ENCODE peak calls at places on chromosomes 2 and 18, in four cellular contexts. W is K562, O is WTC11, D is HepG2. Z is an unnamed sample.
A peak's percentile ranks its signal among the peaks of the same experiment; 100 is the strongest.

GRCh38 chr2:235506291-235506996 is 12.6 kb downstream of the AGAP1 start:
- DNase-seq in W (no peak), O (no peak), D (no peak), Z (no peak)

GRCh38 chr2:170155022-170155722 is 22.8 kb upstream of the MYO3B start:
- DNase-seq in W (peak; percentile 65), O (no peak), D (no peak), Z (no peak)

GRCh38 chr2:209260281-209260680 is 163.6 kb upstream of the MAP2 start:
- DNase-seq in W (no peak), O (no peak), D (no peak), Z (no peak)

GRCh38 chr2:239918749-239919148 is 106.4 kb downstream of the NDUFA10 start:
- DNase-seq in W (no peak), O (no peak), D (no peak), Z (no peak)

GRCh38 chr18:12401881-12402280 is 5.8 kb upstream of the PRELID3A start:
- DNase-seq in W (peak; percentile 6), O (no peak), D (no peak), Z (no peak)

GRCh38 chr2:101793277-101793969 is 95.9 kb downstream of the MAP4K4 start:
- DNase-seq in W (no peak), O (peak; percentile 61), D (peak; percentile 37), Z (no peak)

GRCh38 chr2:47283687-47284086 is 119.3 kb upstream of the MSH2 start:
- DNase-seq in W (no peak), O (no peak), D (no peak), Z (no peak)

GRCh38 chr2:216354236-216354788 is 18.0 kb downstream of the MARCHF4 start:
- DNase-seq in W (no peak), O (no peak), D (no peak), Z (no peak)

DNA sequence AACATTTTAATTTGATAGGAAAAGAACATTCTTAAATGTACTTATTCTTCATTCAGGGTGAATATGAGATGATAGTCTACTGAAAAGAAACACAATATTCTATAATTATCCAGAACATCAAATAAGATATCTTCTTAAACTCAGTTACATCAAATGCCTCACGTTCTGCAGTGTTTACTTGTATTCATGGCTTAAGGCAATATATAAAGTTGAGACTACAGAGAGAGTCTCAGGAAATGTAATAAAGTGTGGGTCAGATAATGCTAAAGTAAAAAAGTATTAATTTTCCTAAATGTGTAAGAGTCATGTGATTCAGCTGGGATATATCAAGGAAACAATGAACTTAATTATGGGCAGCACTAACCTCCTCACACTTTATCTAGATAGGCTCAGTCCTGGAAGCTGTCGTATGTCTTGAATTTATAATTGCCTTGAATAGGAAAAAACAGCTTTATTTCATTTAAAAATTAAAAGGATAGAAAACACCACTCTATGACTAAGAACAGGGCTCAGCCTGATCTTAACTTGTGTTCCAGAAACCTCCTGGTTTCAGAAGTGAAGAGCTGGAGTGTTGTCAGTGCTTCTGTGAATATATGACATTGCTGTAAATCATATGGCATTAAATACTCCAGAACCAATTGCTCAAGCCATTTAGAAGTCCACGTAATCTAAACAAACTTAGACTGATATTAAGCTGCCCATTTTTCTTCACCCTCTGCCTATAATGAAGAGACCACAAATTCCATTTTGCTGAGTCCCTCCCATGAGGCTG is 240.2 kb downstream of the FSIP2 start:
- DNase-seq in W (no peak), O (no peak), D (no peak), Z (no peak)
- TF ChIP-seq USF2 in W (no peak), O (no peak), D (no peak), Z (no peak)

GRCh38 chr2:38610851-38611801 is 8.4 kb upstream of the HNRNPLL start:
- DNase-seq in W (no peak), O (no peak), D (peak; percentile 95), Z (no peak)

GRCh38 chr2:38613126-38613848 is 10.6 kb upstream of the HNRNPLL start:
- DNase-seq in W (no peak), O (no peak), D (no peak), Z (no peak)

GRCh38 chr2:38619458-38620164 is 16.9 kb upstream of the HNRNPLL start:
- DNase-seq in W (no peak), O (no peak), D (no peak), Z (no peak)

GRCh38 chr2:38613849-38614213 is 11.1 kb upstream of the HNRNPLL start:
- DNase-seq in W (no peak), O (no peak), D (no peak), Z (no peak)

DNA sequence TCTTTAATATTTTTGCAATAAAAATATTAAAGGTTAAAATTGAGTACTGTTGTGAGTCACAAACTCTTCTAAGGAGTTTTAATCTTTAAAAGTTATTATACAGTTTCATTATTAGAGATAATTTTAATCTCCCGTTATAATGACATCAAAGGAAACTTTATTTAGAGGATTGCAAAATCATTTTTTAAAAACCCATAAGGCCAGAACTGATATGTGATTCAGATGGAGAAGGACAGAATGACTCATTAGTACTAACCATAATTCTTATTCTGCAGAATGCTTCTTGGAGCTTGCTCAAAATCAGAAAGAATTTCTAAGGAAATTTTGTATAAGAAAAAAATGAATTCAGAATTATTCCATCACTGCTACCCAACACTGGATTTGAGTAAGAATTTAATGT is 12.5 kb upstream of the HNRNPLL start:
- DNase-seq in W (peak; percentile 40), O (no peak), D (no peak), Z (no peak)
- TF ChIP-seq ATF2 in W (no peak), O (no peak), D (no peak), Z (no peak)

DNA sequence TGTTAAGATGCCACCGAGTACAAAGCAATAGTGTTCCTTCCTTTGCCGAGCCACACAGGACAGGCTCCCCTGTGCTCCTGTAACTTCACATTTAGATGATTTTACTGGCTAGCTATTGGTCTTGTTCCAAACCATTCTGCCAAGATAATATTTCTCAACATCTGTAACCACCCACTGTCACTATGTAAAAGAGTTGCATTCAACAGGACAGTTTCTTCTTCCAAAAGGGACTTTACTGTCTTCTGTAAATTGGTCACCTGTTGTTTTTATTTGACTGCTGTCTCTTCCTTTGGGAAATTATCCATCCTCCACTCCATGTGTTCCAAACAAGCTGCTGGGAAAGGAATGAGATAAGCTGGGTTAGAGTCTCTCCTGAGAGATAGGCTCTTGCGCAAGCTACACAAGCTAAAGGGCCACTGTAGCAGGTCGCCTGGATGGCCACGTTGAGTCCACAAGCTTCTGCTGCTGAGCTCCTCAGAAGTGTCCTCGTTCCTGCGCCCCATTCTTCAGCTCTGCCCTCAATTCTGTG is 14.4 kb upstream of the BZW1 start:
- DNase-seq in W (no peak), O (no peak), D (peak; percentile 52), Z (no peak)
- TF ChIP-seq USF2 in W (no peak), O (no peak), D (no peak), Z (no peak)

GRCh38 chr2:172198361-172198760 is 95.7 kb upstream of the DLX2 start:
- DNase-seq in W (no peak), O (no peak), D (no peak), Z (no peak)

GRCh38 chr2:172200495-172201085 is 97.9 kb upstream of the DLX2 start:
- DNase-seq in W (peak; percentile 35), O (peak; percentile 33), D (no peak), Z (peak; percentile 79)

GRCh38 chr2:172196768-172197322 is 94.1 kb upstream of the DLX2 start:
- DNase-seq in W (no peak), O (no peak), D (no peak), Z (no peak)

GRCh38 chr2:172195836-172196376 is 93.2 kb upstream of the DLX2 start:
- DNase-seq in W (no peak), O (no peak), D (no peak), Z (no peak)

DNA sequence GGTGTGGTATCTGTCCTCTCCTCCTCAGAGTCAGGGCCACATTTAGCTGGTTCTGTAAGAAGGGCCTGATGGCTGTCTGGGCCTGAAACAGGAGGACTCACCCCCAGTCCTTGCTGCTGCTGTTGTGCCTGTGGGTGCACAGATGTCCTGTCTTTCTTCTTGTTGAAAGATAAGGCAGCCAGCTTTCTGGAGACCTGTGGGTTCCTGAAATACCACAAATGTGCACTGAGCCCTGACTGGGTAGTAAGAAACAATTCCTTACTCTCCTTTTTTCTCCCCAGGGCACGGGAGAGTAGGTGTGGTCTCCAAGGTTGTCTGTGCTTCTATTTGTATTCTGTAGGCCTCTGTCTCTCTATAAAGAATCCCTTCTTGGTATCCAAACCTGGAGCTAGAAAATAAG is 96.2 kb upstream of the DLX2 start:
- DNase-seq in W (no peak), O (no peak), D (no peak), Z (no peak)
- TF ChIP-seq ATF2 in W (no peak), O (no peak), D (no peak), Z (no peak)

DNA sequence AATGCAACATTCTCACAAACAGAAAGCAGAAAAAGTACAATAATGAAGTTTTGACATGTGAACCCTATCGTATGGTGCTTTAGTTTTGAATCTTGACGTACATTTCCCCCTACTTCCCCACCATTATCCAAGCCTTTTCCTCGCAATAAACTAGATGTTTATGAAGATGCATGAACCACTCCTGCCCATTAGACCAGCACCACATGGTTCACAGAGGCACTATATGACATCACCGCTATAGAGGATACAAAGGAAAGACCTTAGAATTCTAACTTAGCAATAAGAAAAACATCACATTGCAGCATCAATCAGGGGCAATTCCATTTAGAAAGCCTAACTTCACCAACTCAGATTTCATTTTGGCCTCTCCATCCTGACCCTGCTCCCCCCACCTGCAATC is 125.0 kb downstream of the PIGN start:
- DNase-seq in W (no peak), O (no peak), D (no peak), Z (no peak)
- TF ChIP-seq USF2 in W (no peak), O (no peak), D (no peak), Z (no peak)

GRCh38 chr2:133166024-133166423 is 402.2 kb downstream of the NCKAP5 start:
- DNase-seq in W (no peak), O (no peak), D (no peak), Z (no peak)
- TF ChIP-seq ATF2 in W (no peak), O (no peak), D (no peak), Z (no peak)

DNA sequence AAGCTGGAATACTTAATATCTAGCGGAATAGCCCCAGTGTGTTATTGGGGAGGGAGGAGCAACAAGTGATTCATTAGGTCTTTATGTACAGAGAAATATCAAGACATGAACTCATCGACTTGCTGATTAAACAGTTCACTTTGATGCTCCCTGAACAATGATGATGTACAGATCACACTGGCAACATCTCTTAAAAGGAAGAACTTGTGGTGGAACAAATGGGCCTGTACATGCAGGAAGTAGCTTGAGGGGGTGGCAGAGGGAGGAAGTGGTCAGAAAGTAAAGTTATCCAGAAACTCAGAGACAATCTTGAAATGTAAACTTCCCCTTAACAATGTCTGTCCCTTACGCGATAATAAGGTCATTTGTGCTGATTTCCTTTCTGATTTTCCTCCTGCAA is 90.5 kb downstream of the NXPH2 start:
- DNase-seq in W (no peak), O (no peak), D (no peak), Z (no peak)
- TF ChIP-seq USF2 in W (no peak), O (no peak), D (no peak), Z (no peak)

Z was measured in H1.